ENCODE peak calls at places on chromosomes 7 and 10, in eight cellular contexts. One of them, this sample, is unnamed.

GRCh38 chr7:73328696-73329095 is 735 bp downstream of the FKBP6 start:
- DNase-seq in CD8-positive, alpha-beta T cell: no peak
- DNase-seq in foreskin fibroblast: no peak
- DNase-seq in GM12864: no peak
- DNase-seq in AG10803: no peak
- DNase-seq in tibial artery: no peak
- DNase-seq in left ventricle myocardium inferior: no peak
- DNase-seq in OCI-LY7: no peak
- DNase-seq in this sample: no peak

GRCh38 chr7:38775503-38775902 is 133.5 kb downstream of the VPS41 start:
- DNase-seq in CD8-positive, alpha-beta T cell: no peak
- DNase-seq in foreskin fibroblast: no peak
- DNase-seq in GM12864: no peak
- DNase-seq in AG10803: no peak
- DNase-seq in tibial artery: no peak
- DNase-seq in left ventricle myocardium inferior: no peak
- DNase-seq in OCI-LY7: no peak
- DNase-seq in this sample: no peak

GRCh38 chr10:98267894-98268693 is at the start of gene LOXL4:
- DNase-seq in CD8-positive, alpha-beta T cell: peak
- DNase-seq in foreskin fibroblast: peak
- DNase-seq in GM12864: no peak
- DNase-seq in AG10803: peak
- DNase-seq in tibial artery: no peak
- DNase-seq in left ventricle myocardium inferior: no peak
- DNase-seq in OCI-LY7: peak
- DNase-seq in this sample: no peak

GRCh38 chr10:84340632-84341537 is 12.5 kb downstream of the CCSER2 start:
- DNase-seq in CD8-positive, alpha-beta T cell: no peak
- DNase-seq in foreskin fibroblast: no peak
- DNase-seq in GM12864: no peak
- DNase-seq in AG10803: no peak
- DNase-seq in tibial artery: no peak
- DNase-seq in left ventricle myocardium inferior: no peak
- DNase-seq in OCI-LY7: no peak
- DNase-seq in this sample: no peak

GRCh38 chr10:84543077-84543476 is 214.7 kb downstream of the CCSER2 start:
- DNase-seq in CD8-positive, alpha-beta T cell: no peak
- DNase-seq in foreskin fibroblast: no peak
- DNase-seq in GM12864: no peak
- DNase-seq in AG10803: no peak
- DNase-seq in tibial artery: no peak
- DNase-seq in left ventricle myocardium inferior: no peak
- DNase-seq in OCI-LY7: no peak
- DNase-seq in this sample: no peak

GRCh38 chr7:29278362-29279070 is 83.9 kb downstream of the CHN2 start:
- DNase-seq in CD8-positive, alpha-beta T cell: no peak
- DNase-seq in foreskin fibroblast: no peak
- DNase-seq in GM12864: no peak
- DNase-seq in AG10803: no peak
- DNase-seq in tibial artery: no peak
- DNase-seq in left ventricle myocardium inferior: no peak
- DNase-seq in OCI-LY7: no peak
- DNase-seq in this sample: no peak

GRCh38 chr10:118658762-118659161 is 63.3 kb upstream of the PRLHR start:
- DNase-seq in CD8-positive, alpha-beta T cell: no peak
- DNase-seq in foreskin fibroblast: no peak
- DNase-seq in GM12864: no peak
- DNase-seq in AG10803: no peak
- DNase-seq in tibial artery: no peak
- DNase-seq in left ventricle myocardium inferior: no peak
- DNase-seq in OCI-LY7: no peak
- DNase-seq in this sample: no peak

GRCh38 chr10:98055875-98056516 is 25.6 kb upstream of the CRTAC1 start:
- DNase-seq in CD8-positive, alpha-beta T cell: no peak
- DNase-seq in foreskin fibroblast: peak
- DNase-seq in GM12864: no peak
- DNase-seq in AG10803: no peak
- DNase-seq in tibial artery: no peak
- DNase-seq in left ventricle myocardium inferior: no peak
- DNase-seq in OCI-LY7: peak
- DNase-seq in this sample: no peak

GRCh38 chr10:62732841-62733653 is 71.5 kb upstream of the ADO start:
- DNase-seq in CD8-positive, alpha-beta T cell: peak
- DNase-seq in foreskin fibroblast: peak
- DNase-seq in GM12864: peak
- DNase-seq in AG10803: peak
- DNase-seq in tibial artery: no peak
- DNase-seq in left ventricle myocardium inferior: no peak
- DNase-seq in OCI-LY7: peak
- DNase-seq in this sample: no peak

GRCh38 chr7:74174606-74175082 is 488 bp downstream of the EIF4H start:
- DNase-seq in CD8-positive, alpha-beta T cell: peak
- DNase-seq in foreskin fibroblast: peak
- DNase-seq in GM12864: no peak
- DNase-seq in AG10803: peak
- DNase-seq in tibial artery: peak
- DNase-seq in left ventricle myocardium inferior: peak
- DNase-seq in OCI-LY7: peak
- DNase-seq in this sample: no peak

GRCh38 chr10:119132521-119133345 is 28.8 kb downstream of the DENND10 start:
- DNase-seq in CD8-positive, alpha-beta T cell: no peak
- DNase-seq in foreskin fibroblast: no peak
- DNase-seq in GM12864: no peak
- DNase-seq in AG10803: no peak
- DNase-seq in tibial artery: peak
- DNase-seq in left ventricle myocardium inferior: no peak
- DNase-seq in OCI-LY7: no peak
- DNase-seq in this sample: no peak

GRCh38 chr7:51187941-51188340 is 128.7 kb downstream of the COBL start:
- DNase-seq in CD8-positive, alpha-beta T cell: no peak
- DNase-seq in foreskin fibroblast: no peak
- DNase-seq in GM12864: no peak
- DNase-seq in AG10803: no peak
- DNase-seq in tibial artery: no peak
- DNase-seq in left ventricle myocardium inferior: peak
- DNase-seq in OCI-LY7: no peak
- DNase-seq in this sample: no peak

GRCh38 chr10:122342293-122343134 is 32.0 kb upstream of the PLEKHA1 start:
- DNase-seq in CD8-positive, alpha-beta T cell: peak
- DNase-seq in foreskin fibroblast: peak
- DNase-seq in GM12864: no peak
- DNase-seq in AG10803: peak
- DNase-seq in tibial artery: no peak
- DNase-seq in left ventricle myocardium inferior: no peak
- DNase-seq in OCI-LY7: peak
- DNase-seq in this sample: peak

GRCh38 chr7:107644704-107645083 is 15.9 kb upstream of the SLC26A4 start:
- DNase-seq in CD8-positive, alpha-beta T cell: no peak
- DNase-seq in foreskin fibroblast: no peak
- DNase-seq in GM12864: no peak
- DNase-seq in AG10803: peak
- DNase-seq in tibial artery: no peak
- DNase-seq in left ventricle myocardium inferior: no peak
- DNase-seq in OCI-LY7: no peak
- DNase-seq in this sample: no peak

GRCh38 chr7:22319424-22320403 is 37.2 kb downstream of the RAPGEF5 start:
- DNase-seq in CD8-positive, alpha-beta T cell: no peak
- DNase-seq in foreskin fibroblast: no peak
- DNase-seq in GM12864: no peak
- DNase-seq in AG10803: no peak
- DNase-seq in tibial artery: no peak
- DNase-seq in left ventricle myocardium inferior: no peak
- DNase-seq in OCI-LY7: no peak
- DNase-seq in this sample: no peak

GRCh38 chr7:131235489-131236317 is 92.0 kb upstream of the MKLN1 start:
- DNase-seq in CD8-positive, alpha-beta T cell: peak
- DNase-seq in foreskin fibroblast: peak
- DNase-seq in GM12864: no peak
- DNase-seq in AG10803: peak
- DNase-seq in tibial artery: no peak
- DNase-seq in left ventricle myocardium inferior: no peak
- DNase-seq in OCI-LY7: no peak
- DNase-seq in this sample: peak

GRCh38 chr7:132406039-132406438 is 170.2 kb downstream of the PLXNA4 start:
- DNase-seq in CD8-positive, alpha-beta T cell: no peak
- DNase-seq in foreskin fibroblast: no peak
- DNase-seq in GM12864: no peak
- DNase-seq in AG10803: peak
- DNase-seq in tibial artery: no peak
- DNase-seq in left ventricle myocardium inferior: no peak
- DNase-seq in OCI-LY7: no peak
- DNase-seq in this sample: no peak

GRCh38 chr7:15889501-15889900 is 203.0 kb upstream of the MEOX2 start:
- DNase-seq in CD8-positive, alpha-beta T cell: no peak
- DNase-seq in foreskin fibroblast: peak
- DNase-seq in GM12864: no peak
- DNase-seq in AG10803: peak
- DNase-seq in tibial artery: no peak
- DNase-seq in left ventricle myocardium inferior: no peak
- DNase-seq in OCI-LY7: no peak
- DNase-seq in this sample: no peak
- TF ChIP-seq CTCF in CD8-positive, alpha-beta T cell: no peak
- TF ChIP-seq CTCF in foreskin fibroblast: no peak
- TF ChIP-seq CTCF in GM12864: no peak
- TF ChIP-seq CTCF in AG10803: peak
- TF ChIP-seq CTCF in tibial artery: no peak
- TF ChIP-seq CTCF in left ventricle myocardium inferior: peak
- TF ChIP-seq CTCF in OCI-LY7: no peak
- TF ChIP-seq CTCF in this sample: no peak

GRCh38 chr10:32962541-32962940 is 4.5 kb upstream of the ITGB1 start:
- DNase-seq in CD8-positive, alpha-beta T cell: no peak
- DNase-seq in foreskin fibroblast: peak
- DNase-seq in GM12864: no peak
- DNase-seq in AG10803: no peak
- DNase-seq in tibial artery: no peak
- DNase-seq in left ventricle myocardium inferior: no peak
- DNase-seq in OCI-LY7: no peak
- DNase-seq in this sample: no peak

GRCh38 chr10:32963102-32963501 is 5.1 kb upstream of the ITGB1 start:
- DNase-seq in CD8-positive, alpha-beta T cell: no peak
- DNase-seq in foreskin fibroblast: peak
- DNase-seq in GM12864: no peak
- DNase-seq in AG10803: peak
- DNase-seq in tibial artery: no peak
- DNase-seq in left ventricle myocardium inferior: no peak
- DNase-seq in OCI-LY7: no peak
- DNase-seq in this sample: peak

GRCh38 chr10:32960022-32960421 is 2.0 kb upstream of the ITGB1 start:
- DNase-seq in CD8-positive, alpha-beta T cell: no peak
- DNase-seq in foreskin fibroblast: peak
- DNase-seq in GM12864: no peak
- DNase-seq in AG10803: no peak
- DNase-seq in tibial artery: no peak
- DNase-seq in left ventricle myocardium inferior: no peak
- DNase-seq in OCI-LY7: peak
- DNase-seq in this sample: no peak

GRCh38 chr10:32961343-32961891 is 3.4 kb upstream of the ITGB1 start:
- DNase-seq in CD8-positive, alpha-beta T cell: no peak
- DNase-seq in foreskin fibroblast: no peak
- DNase-seq in GM12864: no peak
- DNase-seq in AG10803: no peak
- DNase-seq in tibial artery: no peak
- DNase-seq in left ventricle myocardium inferior: no peak
- DNase-seq in OCI-LY7: no peak
- DNase-seq in this sample: no peak

DNA sequence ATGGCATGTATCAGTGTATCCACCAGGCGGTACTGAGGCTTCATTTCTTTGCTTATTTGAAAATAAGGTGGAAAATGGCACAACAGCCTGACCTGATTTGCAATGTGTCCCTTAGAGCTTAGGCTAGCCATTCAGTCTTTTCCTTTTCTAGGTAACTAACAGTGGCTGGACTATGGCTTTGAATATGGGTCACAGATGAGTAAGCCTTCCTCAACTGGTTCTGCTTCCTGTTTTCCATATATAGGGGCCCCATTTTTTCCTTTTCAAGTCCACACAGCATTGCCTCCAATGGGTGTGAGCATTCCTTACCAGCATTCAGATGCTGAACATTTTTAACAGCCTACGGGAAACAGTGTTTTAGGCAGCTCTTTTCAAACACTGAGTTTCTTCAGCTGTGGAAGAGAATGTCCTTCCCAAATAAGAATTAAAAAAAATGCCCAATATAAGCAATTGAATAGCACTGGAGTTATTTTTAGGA is 3.9 kb upstream of the ITGB1 start:
- DNase-seq in CD8-positive, alpha-beta T cell: no peak
- DNase-seq in foreskin fibroblast: peak
- DNase-seq in GM12864: no peak
- DNase-seq in AG10803: peak
- DNase-seq in tibial artery: no peak
- DNase-seq in left ventricle myocardium inferior: no peak
- DNase-seq in OCI-LY7: peak
- DNase-seq in this sample: peak
- H3K4me3 ChIP-seq in CD8-positive, alpha-beta T cell: no peak
- H3K4me3 ChIP-seq in foreskin fibroblast: peak
- H3K4me3 ChIP-seq in GM12864: no peak
- H3K4me3 ChIP-seq in AG10803: peak
- H3K4me3 ChIP-seq in tibial artery: peak
- H3K4me3 ChIP-seq in left ventricle myocardium inferior: peak
- H3K4me3 ChIP-seq in OCI-LY7: peak
- H3K4me3 ChIP-seq in this sample: no peak

DNA sequence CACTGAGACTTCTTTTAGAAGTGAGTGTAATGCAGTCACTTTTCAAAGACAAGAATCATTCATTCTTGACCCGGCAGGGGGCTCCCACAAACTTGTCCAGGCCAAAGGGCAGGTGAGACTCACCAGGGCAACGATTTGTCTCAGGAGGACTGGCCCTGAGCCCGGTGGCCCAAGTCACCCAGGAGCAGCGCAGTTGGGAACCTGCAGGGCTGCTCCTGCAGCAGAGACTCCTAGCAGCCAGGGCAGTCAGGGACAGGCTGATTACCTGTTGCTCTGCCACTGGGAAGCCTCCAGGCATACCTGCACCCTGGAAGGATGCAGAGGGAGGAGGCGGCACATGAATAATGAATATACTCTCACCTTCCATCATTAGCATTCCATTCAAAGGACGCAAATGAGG is 99.3 kb downstream of the C10orf90 start:
- DNase-seq in CD8-positive, alpha-beta T cell: no peak
- DNase-seq in foreskin fibroblast: no peak
- DNase-seq in GM12864: no peak
- DNase-seq in AG10803: no peak
- DNase-seq in tibial artery: no peak
- DNase-seq in left ventricle myocardium inferior: no peak
- DNase-seq in OCI-LY7: no peak
- DNase-seq in this sample: no peak
- TF ChIP-seq CTCF in CD8-positive, alpha-beta T cell: no peak
- TF ChIP-seq CTCF in foreskin fibroblast: no peak
- TF ChIP-seq CTCF in GM12864: no peak
- TF ChIP-seq CTCF in AG10803: no peak
- TF ChIP-seq CTCF in tibial artery: no peak
- TF ChIP-seq CTCF in left ventricle myocardium inferior: no peak
- TF ChIP-seq CTCF in OCI-LY7: no peak
- TF ChIP-seq CTCF in this sample: no peak

DNA sequence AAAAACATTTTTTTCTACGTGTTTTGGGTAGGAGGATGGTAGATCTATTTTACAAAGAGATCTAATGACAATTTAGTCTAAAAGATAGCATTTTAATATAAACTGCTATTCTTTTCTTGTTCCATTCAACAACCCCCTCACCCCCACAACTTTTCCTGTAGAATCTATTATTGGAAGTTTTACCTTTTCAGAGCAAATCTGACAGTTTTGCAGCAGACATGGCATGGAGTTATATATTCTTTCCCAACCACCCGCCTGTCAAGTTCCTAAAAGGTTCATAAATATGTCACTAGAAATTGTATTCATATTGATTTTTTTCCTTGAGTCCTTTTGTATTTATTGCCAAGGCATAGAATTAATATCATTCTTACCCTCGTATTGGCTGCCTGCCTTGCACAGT is 21.5 kb upstream of the NAMPT start:
- DNase-seq in CD8-positive, alpha-beta T cell: no peak
- DNase-seq in foreskin fibroblast: no peak
- DNase-seq in GM12864: no peak
- DNase-seq in AG10803: no peak
- DNase-seq in tibial artery: no peak
- DNase-seq in left ventricle myocardium inferior: no peak
- DNase-seq in OCI-LY7: no peak
- DNase-seq in this sample: no peak
- H3K4me3 ChIP-seq in CD8-positive, alpha-beta T cell: no peak
- H3K4me3 ChIP-seq in foreskin fibroblast: no peak
- H3K4me3 ChIP-seq in GM12864: no peak
- H3K4me3 ChIP-seq in AG10803: no peak
- H3K4me3 ChIP-seq in tibial artery: no peak
- H3K4me3 ChIP-seq in left ventricle myocardium inferior: no peak
- H3K4me3 ChIP-seq in OCI-LY7: no peak
- H3K4me3 ChIP-seq in this sample: no peak

This sample was measured in AG04449.